ENCODE peak calls at places on chromosomes 1 and 21, in nine cellular contexts. G, S, R, D, L, X, K, E and O are unnamed samples.

GRCh38 chr1:222443566-222443965 is 104.3 kb downstream of the HHIPL2 start:
- DNase-seq in G (peak), S (no peak), R (no peak), D (no peak), L (no peak), X (no peak), K (no peak), E (no peak), O (no peak)

GRCh38 chr21:43203523-43204080 is 34.8 kb downstream of the CRYAA start:
- DNase-seq in G (no peak), S (no peak), R (no peak), D (no peak), L (no peak), X (no peak), K (no peak), E (no peak), O (no peak)

GRCh38 chr21:43900690-43901089 is 35.7 kb downstream of the AGPAT3 start:
- DNase-seq in G (no peak), S (no peak), R (no peak), D (no peak), L (no peak), X (no peak), K (no peak), E (no peak), O (no peak)

GRCh38 chr1:245648749-245649517 is 494.1 kb downstream of the KIF26B start:
- DNase-seq in G (no peak), S (no peak), R (no peak), D (no peak), L (no peak), X (no peak), K (no peak), E (no peak), O (peak)

GRCh38 chr1:161214374-161214773 is 721 bp upstream of the FCER1G start:
- DNase-seq in G (no peak), S (no peak), R (no peak), D (no peak), L (no peak), X (no peak), K (no peak), E (no peak), O (no peak)

GRCh38 chr1:56803561-56804156 is 15.5 kb downstream of the FYB2 start:
- DNase-seq in G (no peak), S (peak), R (peak), D (peak), L (peak), X (no peak), K (peak), E (peak), O (peak)

GRCh38 chr1:62841587-62842169 is 57.7 kb downstream of the ATG4C start:
- DNase-seq in G (peak), S (peak), R (peak), D (peak), L (peak), X (peak), K (peak), E (peak), O (peak)

GRCh38 chr1:36934061-36934460 is 100.3 kb downstream of the GRIK3 start:
- DNase-seq in G (no peak), S (no peak), R (no peak), D (no peak), L (no peak), X (no peak), K (no peak), E (no peak), O (no peak)

GRCh38 chr1:162859210-162859609 is 1.8 kb downstream of the CCDC190 start:
- DNase-seq in G (no peak), S (no peak), R (no peak), D (no peak), L (no peak), X (no peak), K (no peak), E (no peak), O (no peak)

GRCh38 chr1:112251766-112252506 is 144.1 kb upstream of the CTTNBP2NL start:
- DNase-seq in G (peak), S (peak), R (no peak), D (no peak), L (peak), X (peak), K (no peak), E (no peak), O (no peak)

GRCh38 chr1:240031009-240031408 is 60.7 kb upstream of the FMN2 start:
- DNase-seq in G (peak), S (peak), R (peak), D (no peak), L (peak), X (peak), K (no peak), E (no peak), O (no peak)

GRCh38 chr1:155085504-155086181 is 7.0 kb downstream of the EFNA3 start:
- DNase-seq in G (no peak), S (peak), R (no peak), D (peak), L (no peak), X (no peak), K (no peak), E (peak), O (peak)

GRCh38 chr1:7455796-7456568 is 315.1 kb upstream of the VAMP3 start:
- DNase-seq in G (no peak), S (no peak), R (no peak), D (no peak), L (no peak), X (no peak), K (no peak), E (no peak), O (no peak)

GRCh38 chr1:240426056-240426455 is 185.9 kb downstream of the GREM2 start:
- DNase-seq in G (no peak), S (no peak), R (no peak), D (no peak), L (no peak), X (peak), K (no peak), E (no peak), O (no peak)

GRCh38 chr1:239811211-239811902 is 280.3 kb upstream of the FMN2 start:
- DNase-seq in G (no peak), S (no peak), R (no peak), D (no peak), L (no peak), X (no peak), K (no peak), E (no peak), O (peak)

GRCh38 chr1:228929476-228930027 is 194.3 kb downstream of the RHOU start:
- DNase-seq in G (no peak), S (no peak), R (no peak), D (no peak), L (no peak), X (no peak), K (no peak), E (no peak), O (no peak)

GRCh38 chr1:204307334-204307883 is 52.3 kb downstream of the PLEKHA6 start:
- DNase-seq in G (peak), S (peak), R (no peak), D (no peak), L (no peak), X (peak), K (peak), E (no peak), O (no peak)

GRCh38 chr21:7952648-7953047 is 2568.7 kb upstream of the TPTE start:
- DNase-seq in G (no peak), S (no peak), R (no peak), D (no peak), L (no peak), X (no peak), K (no peak), E (no peak), O (no peak)

GRCh38 chr1:216221260-216221700 is 202.0 kb downstream of the USH2A start:
- DNase-seq in G (peak), S (peak), R (peak), D (peak), L (peak), X (peak), K (peak), E (peak), O (peak)

GRCh38 chr1:247110627-247111258 is 6.6 kb upstream of the ZNF669 start:
- DNase-seq in G (no peak), S (peak), R (no peak), D (peak), L (no peak), X (peak), K (no peak), E (peak), O (peak)

GRCh38 chr1:218802799-218803198 is 370.9 kb upstream of the LYPLAL1 start:
- DNase-seq in G (no peak), S (no peak), R (no peak), D (no peak), L (no peak), X (no peak), K (no peak), E (no peak), O (no peak)

GRCh38 chr1:160641323-160642280 is 5.2 kb downstream of the SLAMF1 start:
- DNase-seq in G (no peak), S (no peak), R (no peak), D (no peak), L (no peak), X (no peak), K (no peak), E (peak), O (peak)

GRCh38 chr1:16078925-16079656 is 5.6 kb upstream of the FAM131C start:
- DNase-seq in G (peak), S (peak), R (peak), D (peak), L (peak), X (peak), K (peak), E (peak), O (peak)

GRCh38 chr1:85585845-85586244 is 5.3 kb downstream of the CCN1 start:
- DNase-seq in G (peak), S (peak), R (no peak), D (no peak), L (no peak), X (peak), K (no peak), E (no peak), O (no peak)

GRCh38 chr1:214296860-214297699 is 16.1 kb downstream of the SMYD2 start:
- DNase-seq in G (peak), S (peak), R (no peak), D (no peak), L (no peak), X (peak), K (no peak), E (no peak), O (no peak)

GRCh38 chr1:72282690-72283203 is 408 bp upstream of the NEGR1 start:
- DNase-seq in G (peak), S (peak), R (no peak), D (peak), L (no peak), X (peak), K (peak), E (peak), O (peak)

GRCh38 chr1:93448292-93448982 is 519 bp downstream of the FNBP1L start:
- DNase-seq in G (no peak), S (no peak), R (no peak), D (peak), L (peak), X (no peak), K (peak), E (peak), O (peak)

GRCh38 chr1:93450331-93450730 is 2.4 kb downstream of the FNBP1L start:
- DNase-seq in G (no peak), S (no peak), R (no peak), D (no peak), L (no peak), X (no peak), K (no peak), E (peak), O (no peak)

GRCh38 chr1:93447481-93448291 is at the start of gene FNBP1L:
- DNase-seq in G (peak), S (peak), R (no peak), D (peak), L (peak), X (peak), K (peak), E (peak), O (peak)

GRCh38 chr1:93446837-93447451 is 974 bp upstream of the FNBP1L start:
- DNase-seq in G (no peak), S (no peak), R (no peak), D (peak), L (peak), X (no peak), K (no peak), E (peak), O (no peak)

GRCh38 chr1:93448983-93449805 is 1.3 kb downstream of the FNBP1L start:
- DNase-seq in G (peak), S (peak), R (no peak), D (no peak), L (peak), X (peak), K (peak), E (peak), O (no peak)
- TF ChIP-seq CTCF in G (no peak), S (no peak), R (no peak), D (no peak), L (peak), X (no peak), K (no peak), E (no peak), O (no peak)

GRCh38 chr1:98761238-98761637 is 99.7 kb downstream of the SNX7 start:
- DNase-seq in G (no peak), S (no peak), R (no peak), D (no peak), L (no peak), X (no peak), K (peak), E (no peak), O (no peak)
- TF ChIP-seq CTCF in G (no peak), S (no peak), R (no peak), D (no peak), L (no peak), X (no peak), K (no peak), E (no peak), O (no peak)

GRCh38 chr1:11720033-11720376 is 15.9 kb upstream of the AGTRAP start:
- DNase-seq in G (no peak), S (no peak), R (no peak), D (no peak), L (no peak), X (no peak), K (no peak), E (no peak), O (no peak)
- TF ChIP-seq CTCF in G (no peak), S (no peak), R (no peak), D (no peak), L (no peak), X (no peak), K (no peak), E (peak), O (no peak)

GRCh38 chr21:26489781-26490180 is 83.3 kb downstream of the CYYR1 start:
- DNase-seq in G (no peak), S (no peak), R (no peak), D (no peak), L (no peak), X (no peak), K (no peak), E (no peak), O (no peak)
- TF ChIP-seq CTCF in G (no peak), S (no peak), R (peak), D (no peak), L (no peak), X (no peak), K (peak), E (no peak), O (no peak)

GRCh38 chr1:28720376-28720775 is 16.4 kb upstream of the YTHDF2 start:
- DNase-seq in G (no peak), S (no peak), R (no peak), D (no peak), L (no peak), X (no peak), K (no peak), E (no peak), O (no peak)
- TF ChIP-seq CTCF in G (no peak), S (no peak), R (no peak), D (no peak), L (no peak), X (no peak), K (no peak), E (no peak), O (no peak)

GRCh38 chr1:53878492-53879105 is 11.0 kb downstream of the YIPF1 start:
- DNase-seq in G (peak), S (peak), R (peak), D (peak), L (peak), X (peak), K (no peak), E (peak), O (no peak)
- TF ChIP-seq CTCF in G (peak), S (peak), R (peak), D (peak), L (peak), X (peak), K (peak), E (peak), O (no peak)

GRCh38 chr1:58352476-58353092 is 193.9 kb downstream of the OMA1 start:
- DNase-seq in G (no peak), S (no peak), R (no peak), D (no peak), L (no peak), X (no peak), K (no peak), E (no peak), O (no peak)
- TF ChIP-seq CTCF in G (no peak), S (no peak), R (no peak), D (no peak), L (no peak), X (no peak), K (no peak), E (no peak), O (no peak)